ENCODE peak calls at places on chromosomes 13 and 19, in eight cellular contexts. K is endodermal cell, F is dorsolateral prefrontal cortex, U is AG04450, T is lower lobe of right lung, J is heart left ventricle, H is mammary epithelial cell, Z is brain microvascular endothelial cell. A is an unnamed sample.

GRCh38 chr19:56842421-56842820 is 1.9 kb upstream of the PEG3 start:
- DNase-seq in H (no peak), T (no peak), K (no peak), Z (no peak), J (no peak), U (no peak), F (no peak), A (no peak)

GRCh38 chr19:31715249-31715944 is 366.2 kb upstream of the TSHZ3 start:
- DNase-seq in K (peak; percentile 51), J (no peak), U (no peak), T (no peak), Z (no peak), F (no peak), H (no peak), A (no peak)

GRCh38 chr13:39159393-39159792 is 121.1 kb downstream of the NHLRC3 start:
- DNase-seq in Z (no peak), U (no peak), H (peak; percentile 32), K (no peak), J (no peak), T (no peak), F (no peak), A (no peak)

GRCh38 chr19:3945838-3946237 is 13.0 kb downstream of the NMRK2 start:
- DNase-seq in K (no peak), U (no peak), J (no peak), H (no peak), Z (no peak), F (no peak), T (no peak), A (no peak)

GRCh38 chr19:50460161-50460765 is 16.0 kb upstream of the EMC10 start:
- DNase-seq in Z (peak; percentile 19), H (no peak), F (no peak), J (no peak), T (no peak), U (no peak), K (no peak), A (no peak)

GRCh38 chr19:39223703-39224279 is 19.7 kb upstream of the SYCN start:
- DNase-seq in Z (peak; percentile 25), F (no peak), H (peak; percentile 17), K (peak; percentile 87), J (no peak), T (no peak), U (no peak), A (no peak)

GRCh38 chr13:99014391-99014988 is 36.6 kb upstream of the DOCK9 start:
- DNase-seq in F (peak; percentile 18), U (no peak), H (no peak), T (no peak), K (no peak), Z (no peak), J (no peak), A (no peak)

GRCh38 chr13:24727731-24728601 is 36.0 kb upstream of the RNF17 start:
- DNase-seq in J (peak; percentile 59), K (peak; percentile 86), H (peak; percentile 73), U (peak; percentile 71), Z (peak; percentile 82), F (peak; percentile 66), T (peak; percentile 61), A (peak; percentile 76)

GRCh38 chr19:38877781-38878574 is at the start of gene RINL:
- DNase-seq in H (no peak), K (peak; percentile 68), T (peak; percentile 73), F (no peak), J (peak; percentile 47), U (no peak), Z (no peak), A (no peak)

GRCh38 chr13:20772401-20773131 is 1.2 kb downstream of the EEF1AKMT1 start:
- DNase-seq in J (no peak), F (no peak), K (no peak), T (no peak), H (no peak), U (no peak), Z (no peak), A (no peak)

GRCh38 chr13:18949489-18949761 is 232.2 kb downstream of the TUBA3C start:
- DNase-seq in H (no peak), Z (no peak), F (no peak), T (no peak), K (no peak), U (no peak), J (no peak), A (no peak)

GRCh38 chr19:3783660-3784584 is 2.3 kb downstream of the MATK start:
- DNase-seq in T (no peak), H (no peak), F (no peak), U (no peak), J (no peak), K (peak; percentile 86), Z (no peak), A (no peak)

DNA sequence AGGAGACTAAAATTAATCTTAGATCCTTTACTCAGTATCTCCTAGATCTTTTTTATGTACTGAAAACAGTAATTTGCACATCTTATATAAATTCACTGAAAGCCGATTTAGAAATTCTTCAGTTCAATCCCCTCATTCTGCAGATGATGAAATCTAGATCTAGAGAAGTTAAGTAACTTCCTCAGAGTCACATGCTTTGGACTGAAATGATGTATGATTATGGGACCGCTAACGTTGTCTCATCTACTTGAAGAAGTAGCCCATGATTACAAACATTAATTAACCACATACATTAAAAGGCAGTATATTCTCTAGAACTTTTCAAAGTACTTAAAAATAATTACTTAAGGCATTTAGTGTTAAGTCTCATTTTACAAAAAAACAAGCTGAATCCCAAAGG is 37.8 kb downstream of the ELF1 start:
- DNase-seq in U (no peak), J (no peak), F (no peak), T (no peak), K (no peak), H (no peak), Z (no peak), A (no peak)
- H3K27ac ChIP-seq in U (no peak overlapping the region), J (peak overlapping the region; percentile 81), F (peak overlapping the region; percentile 79), T (peak overlapping the region; percentile 83), K (no peak overlapping the region), H (no peak overlapping the region), Z (no peak overlapping the region), A (no peak overlapping the region)

GRCh38 chr13:27921961-27922910 is 2.4 kb downstream of the PDX1 start:
- DNase-seq in U (no peak), J (no peak), H (no peak), K (peak; percentile 65), Z (no peak), F (no peak), T (no peak), A (no peak)

GRCh38 chr13:27922974-27923612 is 3.3 kb downstream of the PDX1 start:
- DNase-seq in F (no peak), K (peak; percentile 51), Z (no peak), J (no peak), H (no peak), T (no peak), U (no peak), A (no peak)

GRCh38 chr13:27920677-27921420 is 1.0 kb downstream of the PDX1 start:
- DNase-seq in Z (no peak), J (no peak), K (peak; percentile 72), T (no peak), H (peak; percentile 39), U (no peak), F (no peak), A (no peak)

GRCh38 chr13:27919934-27920676 is at the start of gene PDX1:
- DNase-seq in H (peak; percentile 46), Z (no peak), K (peak; percentile 90), J (no peak), U (no peak), T (no peak), F (no peak), A (no peak)

DNA sequence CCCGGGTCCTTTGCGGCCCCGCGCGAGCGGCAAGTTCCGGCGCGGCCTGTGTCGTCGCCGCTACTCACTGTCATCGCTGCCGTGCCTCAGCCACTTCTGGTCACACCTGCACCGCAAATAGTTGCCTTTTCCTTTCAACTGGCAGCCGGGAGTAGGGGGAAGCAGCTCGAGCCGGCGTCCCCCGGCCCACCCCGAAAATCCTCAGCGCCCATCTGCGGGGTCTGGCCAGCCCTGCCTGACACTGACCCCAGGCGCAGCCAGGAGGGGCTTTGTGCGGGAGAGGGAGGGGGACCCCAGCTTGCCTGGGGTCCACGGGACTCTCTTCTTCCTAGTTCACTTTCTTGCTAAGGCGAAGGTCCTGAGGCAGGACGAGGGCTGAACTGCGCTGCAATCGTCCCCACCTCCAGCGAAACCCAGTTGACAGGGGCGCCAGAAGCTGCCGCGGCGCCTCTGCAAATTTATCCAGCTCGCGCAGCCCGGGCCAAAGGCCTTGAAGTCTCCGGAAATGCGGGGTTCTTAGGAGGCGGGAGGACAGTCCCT is 1.7 kb downstream of the PDX1 start:
- DNase-seq in J (no peak), F (no peak), Z (no peak), U (no peak), T (no peak), K (peak; percentile 66), H (no peak), A (no peak)
- TF ChIP-seq CTCF in J (no peak), F (no peak), Z (no peak), U (no peak), T (no peak), K (no peak), H (no peak), A (no peak)

DNA sequence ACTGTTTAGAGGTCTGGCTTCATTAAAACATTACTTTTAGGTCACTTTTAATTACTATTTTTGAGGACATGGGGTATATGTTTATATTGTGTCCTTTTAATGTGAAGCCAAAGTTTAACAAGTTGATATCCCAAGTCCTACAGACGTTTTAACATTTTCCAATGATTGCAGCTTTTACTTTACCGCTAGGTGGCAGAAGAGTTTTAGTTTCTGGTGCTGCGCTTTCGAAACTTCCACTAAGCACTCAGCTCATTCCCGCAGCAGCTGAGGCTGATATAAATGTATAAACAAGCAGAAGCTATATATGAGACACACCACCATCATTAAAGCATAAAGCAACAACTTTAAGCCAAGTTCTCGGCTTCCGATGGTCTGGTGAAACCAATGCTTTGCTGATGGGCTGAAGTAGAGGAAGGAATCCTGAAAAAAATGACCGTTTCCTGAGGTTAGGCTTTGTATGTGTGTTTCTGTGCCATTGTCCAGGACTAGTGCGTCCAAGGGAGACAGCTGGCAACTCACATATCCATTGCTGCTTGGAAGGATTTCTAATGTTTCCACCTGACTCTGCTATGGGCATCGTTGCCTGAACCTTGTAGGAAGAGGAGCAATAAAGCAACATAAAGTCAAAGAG is 753.9 kb downstream of the OLFM4 start:
- DNase-seq in T (no peak), H (peak; percentile 20), Z (peak; percentile 15), J (no peak), U (no peak), K (peak; percentile 65), F (peak; percentile 51), A (no peak)
- H3K4me3 ChIP-seq in T (peak overlapping the region; percentile 33), H (no peak overlapping the region), Z (no peak overlapping the region), J (no peak overlapping the region), U (no peak overlapping the region), K (no peak overlapping the region), F (peak overlapping the region; percentile 37), A (no peak overlapping the region)

DNA sequence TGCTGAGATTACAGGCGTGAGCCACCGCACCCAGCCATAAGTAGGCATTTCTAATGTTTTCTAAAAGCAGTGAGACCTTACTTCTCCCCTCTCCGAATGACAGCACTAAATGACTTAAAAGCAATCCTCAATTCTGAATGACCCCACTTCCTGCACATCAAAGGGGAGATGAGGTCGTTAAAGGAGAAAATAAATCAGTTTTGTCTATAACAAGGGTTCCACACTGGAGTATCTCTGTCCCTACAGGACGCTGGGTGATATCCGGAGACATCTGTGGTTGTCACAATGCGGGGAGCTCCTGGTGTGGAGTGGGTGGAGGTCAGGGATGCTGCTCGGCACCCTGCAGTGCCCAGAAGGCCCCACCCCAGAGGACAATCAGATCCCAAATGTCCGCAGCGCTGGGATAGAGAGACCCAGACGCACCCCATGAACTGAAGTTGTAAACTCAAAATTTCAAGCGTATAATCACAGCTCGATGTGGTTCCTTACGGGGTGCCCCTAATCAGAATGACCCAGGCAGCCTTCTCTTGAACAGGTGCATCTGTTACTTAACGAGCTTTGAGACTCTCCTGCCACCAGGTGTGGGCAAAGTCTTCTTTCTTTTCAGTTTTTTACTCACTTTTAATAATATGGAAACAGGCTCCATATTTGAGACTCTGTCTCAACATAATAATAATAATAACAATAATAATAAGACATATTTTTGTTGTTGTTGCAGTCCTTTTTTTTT is 2.9 kb downstream of the GNG7 start:
- DNase-seq in K (no peak), F (no peak), T (no peak), J (no peak), H (no peak), U (no peak), Z (no peak), A (no peak)
- H3K27ac ChIP-seq in K (no peak overlapping the region), F (peak overlapping the region; percentile 98), T (no peak overlapping the region), J (no peak overlapping the region), H (no peak overlapping the region), U (no peak overlapping the region), Z (no peak overlapping the region), A (no peak overlapping the region)